ENCODE peak calls at places on chromosomes 1 and 21, in ten cellular contexts. I, E, M, Q, Y, O, G, Z, L and N are unnamed samples.

GRCh38 chr1:210464519-210465039 is 135.9 kb downstream of the HHAT start:
- DNase-seq in I (no peak), E (no peak), M (peak), Q (peak), Y (no peak), O (no peak), G (no peak), Z (peak), L (no peak), N (peak)

GRCh38 chr1:185821612-185822385 is 87.6 kb downstream of the HMCN1 start:
- DNase-seq in I (no peak), E (no peak), M (no peak), Q (no peak), Y (no peak), O (no peak), G (no peak), Z (no peak), L (no peak), N (no peak)

GRCh38 chr1:179754031-179754624 is 11.0 kb downstream of the FAM163A start:
- DNase-seq in I (no peak), E (no peak), M (no peak), Q (no peak), Y (no peak), O (no peak), G (no peak), Z (peak), L (peak), N (no peak)

GRCh38 chr1:59136541-59137335 is 160.2 kb upstream of the FGGY start:
- DNase-seq in I (no peak), E (no peak), M (no peak), Q (no peak), Y (no peak), O (peak), G (no peak), Z (no peak), L (no peak), N (no peak)

GRCh38 chr1:188937965-188938551 is 1539.6 kb downstream of the BRINP3 start:
- DNase-seq in I (no peak), E (no peak), M (no peak), Q (no peak), Y (no peak), O (no peak), G (no peak), Z (no peak), L (no peak), N (no peak)

GRCh38 chr1:227363825-227364224 is 45.5 kb upstream of the CDC42BPA start:
- DNase-seq in I (no peak), E (no peak), M (no peak), Q (no peak), Y (no peak), O (no peak), G (no peak), Z (no peak), L (no peak), N (no peak)

GRCh38 chr1:53500184-53501064 is 41.2 kb downstream of the DMRTB1 start:
- DNase-seq in I (no peak), E (no peak), M (no peak), Q (no peak), Y (no peak), O (no peak), G (no peak), Z (peak), L (no peak), N (no peak)

GRCh38 chr1:48831579-48831978 is 54.9 kb upstream of the BEND5 start:
- DNase-seq in I (no peak), E (no peak), M (no peak), Q (no peak), Y (no peak), O (no peak), G (no peak), Z (no peak), L (no peak), N (no peak)

GRCh38 chr1:198556969-198557368 is 16.5 kb upstream of the ATP6V1G3 start:
- DNase-seq in I (peak), E (peak), M (no peak), Q (peak), Y (peak), O (no peak), G (no peak), Z (no peak), L (no peak), N (peak)

GRCh38 chr1:157519451-157519850 is 32.9 kb downstream of the FCRL5 start:
- DNase-seq in I (no peak), E (no peak), M (no peak), Q (no peak), Y (no peak), O (no peak), G (no peak), Z (no peak), L (no peak), N (no peak)

GRCh38 chr1:180953291-180953747 is 40.6 kb downstream of the KIAA1614 start:
- DNase-seq in I (peak), E (no peak), M (no peak), Q (peak), Y (no peak), O (no peak), G (no peak), Z (no peak), L (no peak), N (no peak)

GRCh38 chr21:27372381-27372780 is 405.5 kb upstream of the ADAMTS5 start:
- DNase-seq in I (no peak), E (no peak), M (no peak), Q (no peak), Y (no peak), O (no peak), G (no peak), Z (no peak), L (no peak), N (no peak)

GRCh38 chr1:228734881-228735801 is at the start of gene RHOU:
- DNase-seq in I (peak), E (peak), M (peak), Q (peak), Y (peak), O (peak), G (peak), Z (peak), L (no peak), N (peak)

GRCh38 chr1:182109780-182110179 is 48.3 kb upstream of the ZNF648 start:
- DNase-seq in I (no peak), E (no peak), M (no peak), Q (no peak), Y (no peak), O (no peak), G (no peak), Z (no peak), L (no peak), N (no peak)

GRCh38 chr1:86507935-86508582 is 38.8 kb upstream of the CLCA4 start:
- DNase-seq in I (peak), E (peak), M (peak), Q (no peak), Y (no peak), O (no peak), G (peak), Z (peak), L (peak), N (peak)

GRCh38 chr21:26781331-26781730 is 63.9 kb downstream of the ADAMTS1 start:
- DNase-seq in I (no peak), E (no peak), M (no peak), Q (no peak), Y (no peak), O (no peak), G (no peak), Z (no peak), L (no peak), N (no peak)

GRCh38 chr1:116325922-116326321 is 47.1 kb upstream of the ATP1A1 start:
- DNase-seq in I (peak), E (peak), M (no peak), Q (no peak), Y (no peak), O (no peak), G (no peak), Z (no peak), L (no peak), N (no peak)

GRCh38 chr1:23426828-23427227 is 2.3 kb upstream of the TCEA3 start:
- DNase-seq in I (no peak), E (no peak), M (no peak), Q (no peak), Y (no peak), O (no peak), G (no peak), Z (no peak), L (no peak), N (no peak)

GRCh38 chr1:150555971-150556865 is 7.0 kb downstream of the ADAMTSL4 start:
- DNase-seq in I (no peak), E (no peak), M (no peak), Q (no peak), Y (no peak), O (no peak), G (no peak), Z (no peak), L (no peak), N (no peak)

GRCh38 chr1:7561936-7562728 is 209.0 kb upstream of the VAMP3 start:
- DNase-seq in I (no peak), E (no peak), M (no peak), Q (no peak), Y (no peak), O (no peak), G (no peak), Z (no peak), L (no peak), N (no peak)

GRCh38 chr1:22778842-22779520 is 68.3 kb downstream of the EPHB2 start:
- DNase-seq in I (no peak), E (no peak), M (no peak), Q (no peak), Y (peak), O (no peak), G (peak), Z (no peak), L (no peak), N (no peak)

GRCh38 chr1:231162300-231162969 is 577 bp downstream of the TRIM67 start:
- DNase-seq in I (peak), E (no peak), M (no peak), Q (peak), Y (no peak), O (peak), G (no peak), Z (peak), L (no peak), N (no peak)

GRCh38 chr1:218700666-218701065 is 355.5 kb downstream of the TGFB2 start:
- DNase-seq in I (no peak), E (no peak), M (no peak), Q (no peak), Y (no peak), O (no peak), G (no peak), Z (no peak), L (no peak), N (no peak)

GRCh38 chr1:35637401-35637809 is 3.9 kb downstream of the PSMB2 start:
- DNase-seq in I (peak), E (no peak), M (no peak), Q (no peak), Y (no peak), O (no peak), G (no peak), Z (peak), L (no peak), N (no peak)
- H3K27ac ChIP-seq in I (peak), E (peak), M (peak), Q (peak), Y (peak), O (peak), G (no peak), Z (peak), L (no peak), N (peak)

DNA sequence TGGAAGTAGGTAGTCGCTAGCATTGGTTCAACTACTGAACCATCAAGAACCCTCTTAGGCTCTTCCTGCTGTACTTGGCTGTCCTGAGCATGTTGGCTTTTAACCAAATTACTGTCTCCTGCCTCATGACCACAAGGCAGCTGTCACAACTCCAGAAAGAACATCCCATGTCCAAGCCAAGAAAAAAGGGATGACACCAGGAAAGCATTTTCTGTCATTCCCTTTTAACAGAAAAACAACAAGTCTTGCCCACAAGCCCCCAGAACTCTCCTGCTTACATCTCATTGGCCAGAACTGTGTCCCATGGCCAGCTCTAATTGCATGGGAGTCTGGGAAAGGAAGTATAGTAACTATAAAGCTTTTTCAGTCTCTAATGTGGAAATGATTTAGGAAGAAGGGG is 2.4 kb upstream of the RNU5D-1 start:
- DNase-seq in I (no peak), E (no peak), M (no peak), Q (no peak), Y (no peak), O (no peak), G (no peak), Z (no peak), L (no peak), N (no peak)
- H3K27ac ChIP-seq in I (no peak), E (no peak), M (peak), Q (peak), Y (peak), O (no peak), G (no peak), Z (no peak), L (no peak), N (no peak)

DNA sequence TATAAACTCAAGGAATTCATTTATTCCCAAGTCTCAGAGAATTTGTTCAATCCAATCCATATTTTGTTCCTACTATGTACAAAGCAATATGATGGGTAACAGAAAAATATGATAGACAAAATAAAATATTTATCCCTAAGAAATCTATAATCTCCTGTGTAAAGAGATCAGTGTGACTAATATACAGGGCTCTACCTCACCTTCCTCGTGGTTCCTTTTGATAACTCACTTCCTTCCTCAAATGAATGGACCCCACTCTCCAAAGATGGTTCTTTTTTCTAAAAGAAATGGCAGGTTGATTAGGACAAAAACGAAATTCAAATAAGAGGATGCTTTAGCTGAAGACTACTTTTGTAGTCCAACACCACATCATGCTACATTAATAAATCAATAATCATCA is 7.6 kb downstream of the CLSPN start:
- DNase-seq in I (no peak), E (no peak), M (no peak), Q (no peak), Y (no peak), O (no peak), G (no peak), Z (no peak), L (no peak), N (no peak)
- H3K27ac ChIP-seq in I (no peak), E (no peak), M (no peak), Q (no peak), Y (no peak), O (no peak), G (no peak), Z (no peak), L (no peak), N (no peak)

GRCh38 chr1:145906954-145907755 is 2.7 kb downstream of the ITGA10 start:
- DNase-seq in I (no peak), E (no peak), M (no peak), Q (no peak), Y (no peak), O (no peak), G (no peak), Z (no peak), L (no peak), N (no peak)
- H3K27ac ChIP-seq in I (no peak), E (no peak), M (no peak), Q (peak), Y (peak), O (no peak), G (no peak), Z (no peak), L (no peak), N (peak)

GRCh38 chr1:193411771-193412170 is 225.4 kb upstream of the B3GALT2 start:
- DNase-seq in I (peak), E (no peak), M (no peak), Q (no peak), Y (no peak), O (no peak), G (no peak), Z (no peak), L (no peak), N (no peak)
- H3K27ac ChIP-seq in I (peak), E (peak), M (no peak), Q (no peak), Y (no peak), O (no peak), G (no peak), Z (no peak), L (no peak), N (no peak)

DNA sequence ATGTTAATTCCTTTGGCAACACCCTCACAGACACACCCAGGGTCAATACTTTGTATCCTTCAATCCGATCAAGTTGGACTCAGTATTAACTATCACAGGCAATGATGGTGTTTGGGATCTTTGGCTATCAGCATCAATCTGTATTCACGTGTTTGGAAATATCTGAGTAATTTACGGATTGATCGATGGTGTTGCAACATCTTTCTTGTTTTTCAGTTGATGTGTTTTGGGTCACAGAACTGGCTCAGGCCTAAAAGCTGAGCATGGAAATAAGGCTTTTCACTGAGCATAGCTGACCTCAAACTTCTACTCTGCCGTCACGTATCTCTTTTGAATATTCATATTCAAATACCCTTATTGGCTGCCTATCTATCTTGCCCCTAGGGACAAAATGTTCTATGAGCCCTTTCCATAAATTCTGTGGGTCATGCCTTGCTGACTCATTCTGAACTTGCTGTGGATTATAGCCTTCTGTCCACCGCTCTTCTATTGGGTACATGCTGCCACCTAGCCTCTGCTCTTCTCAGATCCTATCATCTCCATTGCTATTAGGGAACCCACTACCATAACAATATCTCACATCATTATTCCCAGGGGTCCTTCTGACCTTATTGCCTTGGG is 156.0 kb downstream of the PDE4B start:
- DNase-seq in I (no peak), E (no peak), M (peak), Q (no peak), Y (no peak), O (no peak), G (no peak), Z (peak), L (no peak), N (no peak)
- H3K27ac ChIP-seq in I (no peak), E (no peak), M (no peak), Q (no peak), Y (no peak), O (no peak), G (no peak), Z (no peak), L (no peak), N (no peak)

GRCh38 chr21:41580758-41581554 is 73.0 kb upstream of the TMPRSS2 start:
- DNase-seq in I (no peak), E (no peak), M (no peak), Q (peak), Y (no peak), O (no peak), G (no peak), Z (no peak), L (no peak), N (no peak)
- H3K27ac ChIP-seq in I (no peak), E (no peak), M (no peak), Q (peak), Y (no peak), O (no peak), G (no peak), Z (peak), L (no peak), N (no peak)

GRCh38 chr1:153573351-153573750 is 7.7 kb upstream of the S100A2 start:
- DNase-seq in I (no peak), E (no peak), M (no peak), Q (no peak), Y (no peak), O (no peak), G (no peak), Z (no peak), L (no peak), N (no peak)

GRCh38 chr1:153570874-153571273 is 5.2 kb upstream of the S100A2 start:
- DNase-seq in I (no peak), E (no peak), M (no peak), Q (no peak), Y (no peak), O (no peak), G (no peak), Z (peak), L (no peak), N (no peak)

GRCh38 chr1:153571706-153572105 is 6.1 kb upstream of the S100A2 start:
- DNase-seq in I (no peak), E (no peak), M (no peak), Q (no peak), Y (no peak), O (no peak), G (no peak), Z (no peak), L (no peak), N (no peak)

GRCh38 chr1:153569465-153569864 is 3.8 kb upstream of the S100A2 start:
- DNase-seq in I (no peak), E (no peak), M (no peak), Q (no peak), Y (no peak), O (no peak), G (no peak), Z (no peak), L (no peak), N (no peak)

GRCh38 chr1:153572569-153573015 is 6.9 kb upstream of the S100A2 start:
- DNase-seq in I (peak), E (peak), M (peak), Q (peak), Y (peak), O (peak), G (peak), Z (peak), L (no peak), N (peak)
- H3K27ac ChIP-seq in I (no peak), E (no peak), M (peak), Q (peak), Y (peak), O (no peak), G (no peak), Z (no peak), L (peak), N (peak)

DNA sequence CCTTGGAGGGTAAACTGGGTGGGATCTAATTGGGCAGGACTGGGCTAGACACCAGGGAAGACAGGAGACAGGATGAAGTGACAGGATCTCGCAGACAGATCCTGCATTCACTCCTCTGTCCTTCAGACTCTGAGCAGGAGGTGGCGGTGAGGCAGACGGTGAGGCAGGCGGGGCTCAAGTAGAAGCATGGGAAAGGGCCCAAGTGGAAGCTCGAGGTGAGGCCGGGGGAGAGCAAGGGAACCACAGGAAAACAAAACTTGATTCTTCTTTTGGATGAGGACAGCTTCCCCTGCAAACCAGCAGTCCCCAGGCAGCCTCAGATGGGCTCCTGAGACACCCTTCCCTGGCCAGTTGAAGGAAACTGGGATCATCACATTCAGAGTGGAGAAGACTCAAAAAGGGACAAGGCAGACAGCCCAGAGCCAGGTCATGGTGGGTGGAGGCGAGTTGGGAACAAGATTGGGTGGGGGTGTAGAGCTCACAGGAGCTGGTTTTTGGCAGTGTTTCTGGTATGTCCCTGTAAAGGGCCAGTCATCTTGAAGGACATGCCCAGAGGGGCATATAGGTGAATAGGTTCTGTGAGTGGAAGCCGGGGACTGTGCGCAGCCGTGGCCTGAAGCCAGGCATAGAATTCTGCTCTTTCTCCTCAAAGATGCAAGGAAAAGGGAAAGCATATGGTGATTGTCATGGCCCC is 18.1 kb downstream of the INKA2 start:
- DNase-seq in I (no peak), E (no peak), M (no peak), Q (no peak), Y (no peak), O (no peak), G (no peak), Z (no peak), L (no peak), N (no peak)
- H3K27ac ChIP-seq in I (no peak), E (no peak), M (no peak), Q (peak), Y (peak), O (no peak), G (no peak), Z (no peak), L (peak), N (peak)